ENCODE peak calls at places on chromosomes 2 and 18, in six cellular contexts. One of them, this sample, is unnamed.

GRCh38 chr2:103656558-103656957 is 894.7 kb downstream of the TMEM182 start:
- DNase-seq in ACHN: peak
- DNase-seq in GM04503: no peak
- DNase-seq in stimulated activated naive CD8-positive, alpha-beta T cell treated with anti-CD3 and anti-CD28 coated beads, Interleukin-15, Interleukin-2, amounts not matched to agents 100 U/mL and 50 U/mL, for 24 hours: no peak
- DNase-seq in Caki2: peak
- DNase-seq in GM23338: peak
- DNase-seq in this sample: no peak

GRCh38 chr2:63789318-63790051 is 52.2 kb upstream of the UGP2 start:
- DNase-seq in ACHN: no peak
- DNase-seq in GM04503: no peak
- DNase-seq in stimulated activated naive CD8-positive, alpha-beta T cell treated with anti-CD3 and anti-CD28 coated beads, Interleukin-15, Interleukin-2, amounts not matched to agents 100 U/mL and 50 U/mL, for 24 hours: no peak
- DNase-seq in Caki2: no peak
- DNase-seq in GM23338: no peak
- DNase-seq in this sample: no peak

GRCh38 chr2:119059940-119060339 is 98.6 kb downstream of the C1QL2 start:
- DNase-seq in ACHN: no peak
- DNase-seq in GM04503: no peak
- DNase-seq in stimulated activated naive CD8-positive, alpha-beta T cell treated with anti-CD3 and anti-CD28 coated beads, Interleukin-15, Interleukin-2, amounts not matched to agents 100 U/mL and 50 U/mL, for 24 hours: no peak
- DNase-seq in Caki2: no peak
- DNase-seq in GM23338: no peak
- DNase-seq in this sample: no peak

GRCh38 chr2:2613279-2614199 is 282.5 kb upstream of the MYT1L start:
- DNase-seq in ACHN: peak
- DNase-seq in GM04503: peak
- DNase-seq in stimulated activated naive CD8-positive, alpha-beta T cell treated with anti-CD3 and anti-CD28 coated beads, Interleukin-15, Interleukin-2, amounts not matched to agents 100 U/mL and 50 U/mL, for 24 hours: peak
- DNase-seq in Caki2: peak
- DNase-seq in GM23338: peak
- DNase-seq in this sample: peak

GRCh38 chr18:3867252-3867651 is 417.3 kb downstream of the TGIF1 start:
- DNase-seq in ACHN: no peak
- DNase-seq in GM04503: no peak
- DNase-seq in stimulated activated naive CD8-positive, alpha-beta T cell treated with anti-CD3 and anti-CD28 coated beads, Interleukin-15, Interleukin-2, amounts not matched to agents 100 U/mL and 50 U/mL, for 24 hours: no peak
- DNase-seq in Caki2: no peak
- DNase-seq in GM23338: no peak
- DNase-seq in this sample: no peak

GRCh38 chr2:19810637-19811036 is 91.1 kb downstream of the TTC32 start:
- DNase-seq in ACHN: no peak
- DNase-seq in GM04503: no peak
- DNase-seq in stimulated activated naive CD8-positive, alpha-beta T cell treated with anti-CD3 and anti-CD28 coated beads, Interleukin-15, Interleukin-2, amounts not matched to agents 100 U/mL and 50 U/mL, for 24 hours: no peak
- DNase-seq in Caki2: no peak
- DNase-seq in GM23338: no peak
- DNase-seq in this sample: no peak

GRCh38 chr2:230713331-230714121 is 884 bp downstream of the CAB39 start:
- DNase-seq in ACHN: peak
- DNase-seq in GM04503: no peak
- DNase-seq in stimulated activated naive CD8-positive, alpha-beta T cell treated with anti-CD3 and anti-CD28 coated beads, Interleukin-15, Interleukin-2, amounts not matched to agents 100 U/mL and 50 U/mL, for 24 hours: peak
- DNase-seq in Caki2: peak
- DNase-seq in GM23338: peak
- DNase-seq in this sample: peak

GRCh38 chr2:115165529-115166109 is 723.2 kb downstream of the DPP10 start:
- DNase-seq in ACHN: peak
- DNase-seq in GM04503: no peak
- DNase-seq in stimulated activated naive CD8-positive, alpha-beta T cell treated with anti-CD3 and anti-CD28 coated beads, Interleukin-15, Interleukin-2, amounts not matched to agents 100 U/mL and 50 U/mL, for 24 hours: no peak
- DNase-seq in Caki2: peak
- DNase-seq in GM23338: peak
- DNase-seq in this sample: no peak

GRCh38 chr2:216499641-216500218 is 1.1 kb downstream of the RPL37A start:
- DNase-seq in ACHN: no peak
- DNase-seq in GM04503: no peak
- DNase-seq in stimulated activated naive CD8-positive, alpha-beta T cell treated with anti-CD3 and anti-CD28 coated beads, Interleukin-15, Interleukin-2, amounts not matched to agents 100 U/mL and 50 U/mL, for 24 hours: no peak
- DNase-seq in Caki2: no peak
- DNase-seq in GM23338: no peak
- DNase-seq in this sample: peak

GRCh38 chr2:210616074-210616473 is 59.7 kb downstream of the CPS1 start:
- DNase-seq in ACHN: no peak
- DNase-seq in GM04503: no peak
- DNase-seq in stimulated activated naive CD8-positive, alpha-beta T cell treated with anti-CD3 and anti-CD28 coated beads, Interleukin-15, Interleukin-2, amounts not matched to agents 100 U/mL and 50 U/mL, for 24 hours: no peak
- DNase-seq in Caki2: no peak
- DNase-seq in GM23338: no peak
- DNase-seq in this sample: no peak

GRCh38 chr2:138364554-138365162 is 136.9 kb upstream of the SPOPL start:
- DNase-seq in ACHN: no peak
- DNase-seq in GM04503: peak
- DNase-seq in stimulated activated naive CD8-positive, alpha-beta T cell treated with anti-CD3 and anti-CD28 coated beads, Interleukin-15, Interleukin-2, amounts not matched to agents 100 U/mL and 50 U/mL, for 24 hours: no peak
- DNase-seq in Caki2: no peak
- DNase-seq in GM23338: no peak
- DNase-seq in this sample: no peak

GRCh38 chr2:38448692-38449405 is 71.8 kb upstream of the ATL2 start:
- DNase-seq in ACHN: no peak
- DNase-seq in GM04503: no peak
- DNase-seq in stimulated activated naive CD8-positive, alpha-beta T cell treated with anti-CD3 and anti-CD28 coated beads, Interleukin-15, Interleukin-2, amounts not matched to agents 100 U/mL and 50 U/mL, for 24 hours: no peak
- DNase-seq in Caki2: no peak
- DNase-seq in GM23338: no peak
- DNase-seq in this sample: no peak

GRCh38 chr2:185208261-185208660 is 530.3 kb upstream of the FSIP2 start:
- DNase-seq in ACHN: peak
- DNase-seq in GM04503: no peak
- DNase-seq in stimulated activated naive CD8-positive, alpha-beta T cell treated with anti-CD3 and anti-CD28 coated beads, Interleukin-15, Interleukin-2, amounts not matched to agents 100 U/mL and 50 U/mL, for 24 hours: no peak
- DNase-seq in Caki2: peak
- DNase-seq in GM23338: peak
- DNase-seq in this sample: no peak

GRCh38 chr2:23656597-23656973 is 270.3 kb downstream of the ATAD2B start:
- DNase-seq in ACHN: no peak
- DNase-seq in GM04503: no peak
- DNase-seq in stimulated activated naive CD8-positive, alpha-beta T cell treated with anti-CD3 and anti-CD28 coated beads, Interleukin-15, Interleukin-2, amounts not matched to agents 100 U/mL and 50 U/mL, for 24 hours: no peak
- DNase-seq in Caki2: no peak
- DNase-seq in GM23338: no peak
- DNase-seq in this sample: no peak

GRCh38 chr2:22124003-22124402 is 1000.2 kb downstream of the TDRD15 start:
- DNase-seq in ACHN: peak
- DNase-seq in GM04503: no peak
- DNase-seq in stimulated activated naive CD8-positive, alpha-beta T cell treated with anti-CD3 and anti-CD28 coated beads, Interleukin-15, Interleukin-2, amounts not matched to agents 100 U/mL and 50 U/mL, for 24 hours: no peak
- DNase-seq in Caki2: no peak
- DNase-seq in GM23338: peak
- DNase-seq in this sample: no peak

GRCh38 chr2:3175568-3175955 is 202.1 kb downstream of the EIPR1 start:
- DNase-seq in ACHN: no peak
- DNase-seq in GM04503: no peak
- DNase-seq in stimulated activated naive CD8-positive, alpha-beta T cell treated with anti-CD3 and anti-CD28 coated beads, Interleukin-15, Interleukin-2, amounts not matched to agents 100 U/mL and 50 U/mL, for 24 hours: no peak
- DNase-seq in Caki2: no peak
- DNase-seq in GM23338: no peak
- DNase-seq in this sample: no peak

GRCh38 chr18:70390366-70391090 is 101.7 kb downstream of the SOCS6 start:
- DNase-seq in ACHN: no peak
- DNase-seq in GM04503: peak
- DNase-seq in stimulated activated naive CD8-positive, alpha-beta T cell treated with anti-CD3 and anti-CD28 coated beads, Interleukin-15, Interleukin-2, amounts not matched to agents 100 U/mL and 50 U/mL, for 24 hours: no peak
- DNase-seq in Caki2: no peak
- DNase-seq in GM23338: no peak
- DNase-seq in this sample: no peak

This sample was measured in activated T-cell treated with anti-CD3 and anti-CD28 coated beads, Interleukin-2, amount 50 U/mL, for 24 hours.